ENCODE peak calls at places on chromosomes 7 and 10, in ten cellular contexts. One of them, this sample, is unnamed.

GRCh38 chr7:2044883-2045471 is 187.8 kb downstream of the MAD1L1 start:
- DNase-seq in tibial artery: peak; percentile 12
- DNase-seq in thoracic aorta: no peak
- DNase-seq in right lobe of liver: no peak
- DNase-seq in PC-3: no peak
- DNase-seq in adrenal gland: peak; percentile 3
- DNase-seq in pancreas: peak; percentile 44
- DNase-seq in foreskin keratinocyte: no peak
- DNase-seq in DND-41: no peak
- DNase-seq in SJSA1: no peak
- DNase-seq in this sample: no peak

GRCh38 chr10:70956029-70956759 is 67.8 kb upstream of the PCBD1 start:
- DNase-seq in tibial artery: no peak
- DNase-seq in pancreas: no peak
- DNase-seq in PC-3: peak; percentile 18
- DNase-seq in right lobe of liver: no peak
- DNase-seq in adrenal gland: no peak
- DNase-seq in DND-41: no peak
- DNase-seq in foreskin keratinocyte: no peak
- DNase-seq in SJSA1: no peak
- DNase-seq in thoracic aorta: no peak
- DNase-seq in this sample: no peak

GRCh38 chr7:73844848-73845460 is 2.6 kb upstream of the METTL27 start:
- DNase-seq in pancreas: no peak
- DNase-seq in tibial artery: no peak
- DNase-seq in adrenal gland: no peak
- DNase-seq in SJSA1: no peak
- DNase-seq in thoracic aorta: no peak
- DNase-seq in right lobe of liver: no peak
- DNase-seq in PC-3: peak; percentile 67
- DNase-seq in foreskin keratinocyte: peak; percentile 90
- DNase-seq in DND-41: no peak
- DNase-seq in this sample: no peak

GRCh38 chr7:134280508-134280907 is 36.2 kb downstream of the SLC35B4 start:
- DNase-seq in PC-3: no peak
- DNase-seq in SJSA1: no peak
- DNase-seq in adrenal gland: no peak
- DNase-seq in tibial artery: no peak
- DNase-seq in pancreas: no peak
- DNase-seq in foreskin keratinocyte: no peak
- DNase-seq in thoracic aorta: no peak
- DNase-seq in DND-41: no peak
- DNase-seq in right lobe of liver: no peak
- DNase-seq in this sample: no peak

GRCh38 chr7:149827089-149827981 is 10.8 kb upstream of the ZNF862 start:
- DNase-seq in right lobe of liver: peak; percentile 37
- DNase-seq in DND-41: no peak
- DNase-seq in thoracic aorta: no peak
- DNase-seq in tibial artery: no peak
- DNase-seq in adrenal gland: no peak
- DNase-seq in pancreas: peak; percentile 43
- DNase-seq in PC-3: no peak
- DNase-seq in SJSA1: no peak
- DNase-seq in foreskin keratinocyte: no peak
- DNase-seq in this sample: no peak

GRCh38 chr7:118059209-118059608 is 124.8 kb upstream of the LSM8 start:
- DNase-seq in tibial artery: no peak
- DNase-seq in PC-3: peak; percentile 40
- DNase-seq in DND-41: no peak
- DNase-seq in right lobe of liver: no peak
- DNase-seq in thoracic aorta: no peak
- DNase-seq in adrenal gland: no peak
- DNase-seq in SJSA1: no peak
- DNase-seq in foreskin keratinocyte: no peak
- DNase-seq in pancreas: no peak
- DNase-seq in this sample: no peak

GRCh38 chr7:132255898-132256297 is 320.4 kb downstream of the PLXNA4 start:
- DNase-seq in SJSA1: no peak
- DNase-seq in thoracic aorta: no peak
- DNase-seq in foreskin keratinocyte: peak; percentile 37
- DNase-seq in pancreas: peak; percentile 57
- DNase-seq in DND-41: no peak
- DNase-seq in tibial artery: no peak
- DNase-seq in right lobe of liver: peak; percentile 56
- DNase-seq in PC-3: no peak
- DNase-seq in adrenal gland: peak; percentile 41
- DNase-seq in this sample: peak; percentile 76

GRCh38 chr10:27746364-27747095 is 911 bp upstream of the MKX start:
- DNase-seq in right lobe of liver: no peak
- DNase-seq in pancreas: no peak
- DNase-seq in foreskin keratinocyte: peak; percentile 26
- DNase-seq in thoracic aorta: no peak
- DNase-seq in PC-3: no peak
- DNase-seq in tibial artery: no peak
- DNase-seq in DND-41: no peak
- DNase-seq in SJSA1: no peak
- DNase-seq in adrenal gland: no peak
- DNase-seq in this sample: no peak

GRCh38 chr7:195830-196128 is 3.4 kb downstream of the FAM20C start:
- DNase-seq in tibial artery: no peak
- DNase-seq in DND-41: no peak
- DNase-seq in foreskin keratinocyte: no peak
- DNase-seq in PC-3: no peak
- DNase-seq in pancreas: no peak
- DNase-seq in adrenal gland: no peak
- DNase-seq in thoracic aorta: no peak
- DNase-seq in SJSA1: no peak
- DNase-seq in right lobe of liver: no peak
- DNase-seq in this sample: no peak

GRCh38 chr7:194996-195829 is 2.8 kb downstream of the FAM20C start:
- DNase-seq in PC-3: no peak
- DNase-seq in adrenal gland: no peak
- DNase-seq in thoracic aorta: no peak
- DNase-seq in tibial artery: no peak
- DNase-seq in foreskin keratinocyte: no peak
- DNase-seq in DND-41: no peak
- DNase-seq in SJSA1: no peak
- DNase-seq in pancreas: no peak
- DNase-seq in right lobe of liver: peak; percentile 71
- DNase-seq in this sample: no peak

GRCh38 chr7:196778-197321 is 4.5 kb downstream of the FAM20C start:
- DNase-seq in foreskin keratinocyte: no peak
- DNase-seq in tibial artery: no peak
- DNase-seq in right lobe of liver: no peak
- DNase-seq in SJSA1: no peak
- DNase-seq in DND-41: no peak
- DNase-seq in adrenal gland: no peak
- DNase-seq in pancreas: no peak
- DNase-seq in PC-3: no peak
- DNase-seq in thoracic aorta: no peak
- DNase-seq in this sample: no peak

GRCh38 chr7:197413-198335 is 5.3 kb downstream of the FAM20C start:
- DNase-seq in adrenal gland: no peak
- DNase-seq in pancreas: no peak
- DNase-seq in SJSA1: no peak
- DNase-seq in thoracic aorta: no peak
- DNase-seq in foreskin keratinocyte: no peak
- DNase-seq in tibial artery: no peak
- DNase-seq in DND-41: no peak
- DNase-seq in right lobe of liver: peak; percentile 94
- DNase-seq in PC-3: no peak
- DNase-seq in this sample: no peak

GRCh38 chr7:196283-196682 is 3.9 kb downstream of the FAM20C start:
- DNase-seq in DND-41: no peak
- DNase-seq in adrenal gland: no peak
- DNase-seq in SJSA1: no peak
- DNase-seq in PC-3: no peak
- DNase-seq in pancreas: no peak
- DNase-seq in tibial artery: no peak
- DNase-seq in right lobe of liver: no peak
- DNase-seq in foreskin keratinocyte: no peak
- DNase-seq in thoracic aorta: no peak
- DNase-seq in this sample: no peak
- H3K4me1 ChIP-seq in DND-41: no peaks in the 10 kb centered on the region
- H3K4me1 ChIP-seq in adrenal gland: peaks cover 30% of the 10 kb centered on the region
- H3K4me1 ChIP-seq in SJSA1: peaks cover 5% of the 10 kb centered on the region
- H3K4me1 ChIP-seq in PC-3: peaks cover 11% of the 10 kb centered on the region
- H3K4me1 ChIP-seq in pancreas: no peaks in the 10 kb centered on the region
- H3K4me1 ChIP-seq in tibial artery: peaks cover 42% of the 10 kb centered on the region
- H3K4me1 ChIP-seq in right lobe of liver: no peaks in the 10 kb centered on the region
- H3K4me1 ChIP-seq in foreskin keratinocyte: no peaks in the 10 kb centered on the region
- H3K4me1 ChIP-seq in thoracic aorta: peaks cover 53% of the 10 kb centered on the region
- H3K4me1 ChIP-seq in this sample: no peaks in the 10 kb centered on the region

DNA sequence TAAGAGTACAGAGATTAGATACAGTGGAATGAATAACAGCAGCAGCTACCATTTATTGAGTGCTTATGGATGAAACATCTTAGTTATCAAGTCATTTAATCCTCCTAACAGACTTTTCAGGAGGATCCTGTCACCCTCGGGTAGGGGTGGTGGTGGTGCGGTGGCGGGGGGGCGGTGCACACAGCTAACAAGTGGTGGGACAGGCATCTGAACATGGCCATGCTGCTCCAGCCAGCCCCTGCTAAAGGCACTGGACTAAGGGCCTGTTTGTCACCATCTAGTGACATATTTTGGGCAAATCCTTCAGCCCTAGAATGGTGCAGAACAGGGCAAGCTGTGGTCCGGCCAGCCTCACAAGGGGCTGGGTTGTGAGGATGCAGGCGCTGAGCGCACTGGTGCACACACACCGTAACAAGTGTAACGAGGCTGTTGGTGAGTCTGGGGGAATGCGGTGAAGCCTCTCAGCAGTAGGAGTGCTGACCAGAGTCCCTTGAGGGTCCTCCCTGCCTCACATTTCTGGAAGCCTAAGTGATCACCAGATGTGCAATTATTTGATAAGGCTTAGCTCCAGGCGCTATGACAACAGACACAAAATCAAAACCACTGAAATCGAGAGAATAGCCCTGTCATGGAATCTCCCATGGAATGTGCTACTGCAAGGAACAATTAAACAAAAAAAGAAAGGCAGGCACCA is 102.3 kb downstream of the RNF216 start:
- DNase-seq in right lobe of liver: no peak
- DNase-seq in adrenal gland: no peak
- DNase-seq in SJSA1: no peak
- DNase-seq in thoracic aorta: no peak
- DNase-seq in pancreas: no peak
- DNase-seq in PC-3: no peak
- DNase-seq in tibial artery: no peak
- DNase-seq in DND-41: no peak
- DNase-seq in foreskin keratinocyte: no peak
- DNase-seq in this sample: no peak
- H3K4me1 ChIP-seq in right lobe of liver: no peaks in the 10 kb centered on the region
- H3K4me1 ChIP-seq in adrenal gland: peaks cover 45% of the 10 kb centered on the region
- H3K4me1 ChIP-seq in SJSA1: peaks cover 57% of the 10 kb centered on the region
- H3K4me1 ChIP-seq in thoracic aorta: peaks cover 65% of the 10 kb centered on the region
- H3K4me1 ChIP-seq in pancreas: no peaks in the 10 kb centered on the region
- H3K4me1 ChIP-seq in PC-3: peaks cover 8% of the 10 kb centered on the region
- H3K4me1 ChIP-seq in tibial artery: peaks cover 38% of the 10 kb centered on the region
- H3K4me1 ChIP-seq in DND-41: no peaks in the 10 kb centered on the region
- H3K4me1 ChIP-seq in foreskin keratinocyte: peaks cover 10% of the 10 kb centered on the region
- H3K4me1 ChIP-seq in this sample: peaks cover 9% of the 10 kb centered on the region

GRCh38 chr10:124017729-124018128 is 75.7 kb downstream of the CHST15 start:
- DNase-seq in thoracic aorta: no peak
- DNase-seq in foreskin keratinocyte: no peak
- DNase-seq in adrenal gland: no peak
- DNase-seq in PC-3: no peak
- DNase-seq in DND-41: no peak
- DNase-seq in SJSA1: no peak
- DNase-seq in right lobe of liver: no peak
- DNase-seq in pancreas: no peak
- DNase-seq in tibial artery: no peak
- DNase-seq in this sample: no peak

GRCh38 chr10:124013916-124014315 is 79.5 kb downstream of the CHST15 start:
- DNase-seq in tibial artery: no peak
- DNase-seq in thoracic aorta: no peak
- DNase-seq in right lobe of liver: no peak
- DNase-seq in adrenal gland: no peak
- DNase-seq in DND-41: no peak
- DNase-seq in PC-3: no peak
- DNase-seq in foreskin keratinocyte: no peak
- DNase-seq in pancreas: no peak
- DNase-seq in SJSA1: no peak
- DNase-seq in this sample: no peak

GRCh38 chr10:124016795-124017375 is 76.5 kb downstream of the CHST15 start:
- DNase-seq in adrenal gland: no peak
- DNase-seq in pancreas: no peak
- DNase-seq in DND-41: no peak
- DNase-seq in thoracic aorta: no peak
- DNase-seq in tibial artery: no peak
- DNase-seq in foreskin keratinocyte: no peak
- DNase-seq in SJSA1: no peak
- DNase-seq in right lobe of liver: no peak
- DNase-seq in PC-3: no peak
- DNase-seq in this sample: no peak

GRCh38 chr10:124014416-124015154 is 78.8 kb downstream of the CHST15 start:
- DNase-seq in SJSA1: no peak
- DNase-seq in thoracic aorta: no peak
- DNase-seq in pancreas: no peak
- DNase-seq in right lobe of liver: no peak
- DNase-seq in foreskin keratinocyte: no peak
- DNase-seq in tibial artery: no peak
- DNase-seq in PC-3: no peak
- DNase-seq in adrenal gland: no peak
- DNase-seq in DND-41: no peak
- DNase-seq in this sample: no peak

GRCh38 chr10:124015991-124016390 is 77.4 kb downstream of the CHST15 start:
- DNase-seq in foreskin keratinocyte: no peak
- DNase-seq in adrenal gland: no peak
- DNase-seq in DND-41: no peak
- DNase-seq in pancreas: no peak
- DNase-seq in thoracic aorta: no peak
- DNase-seq in tibial artery: no peak
- DNase-seq in right lobe of liver: no peak
- DNase-seq in SJSA1: no peak
- DNase-seq in PC-3: no peak
- DNase-seq in this sample: no peak
- H3K4me1 ChIP-seq in foreskin keratinocyte: peaks cover 6% of the 10 kb centered on the region
- H3K4me1 ChIP-seq in adrenal gland: no peaks in the 10 kb centered on the region
- H3K4me1 ChIP-seq in DND-41: no peaks in the 10 kb centered on the region
- H3K4me1 ChIP-seq in pancreas: no peaks in the 10 kb centered on the region
- H3K4me1 ChIP-seq in thoracic aorta: no peaks in the 10 kb centered on the region
- H3K4me1 ChIP-seq in tibial artery: no peaks in the 10 kb centered on the region
- H3K4me1 ChIP-seq in right lobe of liver: no peaks in the 10 kb centered on the region
- H3K4me1 ChIP-seq in SJSA1: no peaks in the 10 kb centered on the region
- H3K4me1 ChIP-seq in PC-3: no peaks in the 10 kb centered on the region
- H3K4me1 ChIP-seq in this sample: peaks cover 9% of the 10 kb centered on the region

GRCh38 chr7:142873871-142874270 is 11.7 kb downstream of the TRPV6 start:
- DNase-seq in right lobe of liver: no peak
- DNase-seq in DND-41: no peak
- DNase-seq in pancreas: peak; percentile 6
- DNase-seq in PC-3: no peak
- DNase-seq in foreskin keratinocyte: no peak
- DNase-seq in thoracic aorta: no peak
- DNase-seq in SJSA1: no peak
- DNase-seq in tibial artery: no peak
- DNase-seq in adrenal gland: no peak
- DNase-seq in this sample: no peak
- H3K4me1 ChIP-seq in right lobe of liver: no peaks in the 10 kb centered on the region
- H3K4me1 ChIP-seq in DND-41: no peaks in the 10 kb centered on the region
- H3K4me1 ChIP-seq in pancreas: no peaks in the 10 kb centered on the region
- H3K4me1 ChIP-seq in PC-3: no peaks in the 10 kb centered on the region
- H3K4me1 ChIP-seq in foreskin keratinocyte: no peaks in the 10 kb centered on the region
- H3K4me1 ChIP-seq in thoracic aorta: no peaks in the 10 kb centered on the region
- H3K4me1 ChIP-seq in SJSA1: no peaks in the 10 kb centered on the region
- H3K4me1 ChIP-seq in tibial artery: no peaks in the 10 kb centered on the region
- H3K4me1 ChIP-seq in adrenal gland: no peaks in the 10 kb centered on the region
- H3K4me1 ChIP-seq in this sample: no peaks in the 10 kb centered on the region

This sample was measured in SJCRH30.